ENCODE peak calls at places on chromosomes 16 and 17, in five cellular contexts. P is BE2C, D is cardiac fibroblast, G is cardiac muscle cell, O is AG10803. A is an unnamed sample.

GRCh38 chr17:44108440-44109311 is 14.8 kb downstream of the HDAC5 start:
- DNase-seq in P (peak; percentile 77), D (peak; percentile 95), G (peak; percentile 94), O (peak; percentile 98), A (no peak)

GRCh38 chr17:13520899-13521572 is 80.7 kb downstream of the HS3ST3A1 start:
- DNase-seq in P (no peak), D (peak; percentile 80), G (peak; percentile 89), O (peak; percentile 97), A (no peak)

GRCh38 chr17:51085150-51085805 is 35.4 kb downstream of the SPAG9 start:
- DNase-seq in P (no peak), D (peak; percentile 59), G (peak; percentile 23), O (peak; percentile 10), A (peak; percentile 30)

GRCh38 chr16:50742521-50743150 is 750 bp downstream of the CYLD start:
- DNase-seq in P (no peak), D (peak; percentile 58), G (peak; percentile 31), O (peak; percentile 60), A (peak; percentile 55)

GRCh38 chr16:11957591-11958395 is 7.2 kb upstream of the TNFRSF17 start:
- DNase-seq in P (no peak), D (no peak), G (no peak), O (peak; percentile 36), A (no peak)

GRCh38 chr16:30417447-30418349 is 10.3 kb downstream of the ZNF771 start:
- DNase-seq in P (peak; percentile 92), D (peak; percentile 88), G (peak; percentile 96), O (peak; percentile 89), A (peak; percentile 96)

GRCh38 chr16:65936096-65936495 is 430.4 kb upstream of the CDH5 start:
- DNase-seq in P (no peak), D (no peak), G (peak; percentile 3), O (no peak), A (no peak)

GRCh38 chr17:55285340-55286301 is 20.9 kb downstream of the HLF start:
- DNase-seq in P (peak; percentile 57), D (peak; percentile 65), G (peak; percentile 93), O (peak; percentile 56), A (peak; percentile 53)

DNA sequence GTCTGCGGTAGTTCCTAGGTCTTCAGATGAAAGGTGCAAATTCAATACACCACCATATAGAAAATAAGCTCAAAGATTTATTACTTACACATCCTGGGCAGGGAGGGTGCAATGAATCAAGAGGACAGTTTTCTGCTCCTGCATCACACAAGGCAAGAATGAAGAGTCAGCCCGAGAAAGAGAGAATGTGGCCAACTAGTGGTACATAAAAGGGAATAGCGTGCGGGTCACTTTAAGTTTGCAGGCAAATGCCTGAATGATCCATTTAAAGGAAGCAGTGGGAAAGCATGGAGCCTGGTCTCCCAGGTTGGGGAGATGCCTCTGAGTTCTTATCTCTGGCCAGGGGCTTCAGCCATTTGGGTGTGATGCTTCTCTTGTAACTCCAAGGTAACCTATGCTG is 403.3 kb downstream of the GRIN2A start:
- DNase-seq in P (no peak), D (no peak), G (no peak), O (no peak), A (no peak)
- TF ChIP-seq CTCF in P (no peak), D (no peak), G (no peak), O (no peak), A (no peak)

GRCh38 chr17:42051013-42051400 is 606 bp upstream of the C17orf113 start:
- DNase-seq in P (no peak), D (no peak), G (no peak), O (no peak), A (no peak)
- H3K4me3 ChIP-seq in P (peak overlapping the region; percentile 76), D (no peak overlapping the region), G (peak overlapping the region; percentile 96), O (no peak overlapping the region), A (peak overlapping the region; percentile 42)

GRCh38 chr16:29192329-29193247 is 207.7 kb downstream of the LAT start:
- DNase-seq in P (no peak), D (no peak), G (no peak), O (no peak), A (no peak)
- TF ChIP-seq CTCF in P (no peak), D (peak; percentile 8), G (peak; percentile 13), O (no peak), A (no peak)

GRCh38 chr17:45428050-45428953 is 4.4 kb downstream of the ARHGAP27 start:
- DNase-seq in P (peak; percentile 78), D (peak; percentile 64), G (peak; percentile 67), O (peak; percentile 45), A (peak; percentile 74)
- H3K4me3 ChIP-seq in P (peak overlapping the region; percentile 4), D (no peak overlapping the region), G (no peak overlapping the region), O (no peak overlapping the region), A (no peak overlapping the region)

GRCh38 chr17:74446551-74447500 is 14.9 kb downstream of the GPRC5C start:
- DNase-seq in P (no peak), D (no peak), G (peak; percentile 61), O (no peak), A (no peak)
- TF ChIP-seq CTCF in P (no peak), D (no peak), G (no peak), O (no peak), A (no peak)

DNA sequence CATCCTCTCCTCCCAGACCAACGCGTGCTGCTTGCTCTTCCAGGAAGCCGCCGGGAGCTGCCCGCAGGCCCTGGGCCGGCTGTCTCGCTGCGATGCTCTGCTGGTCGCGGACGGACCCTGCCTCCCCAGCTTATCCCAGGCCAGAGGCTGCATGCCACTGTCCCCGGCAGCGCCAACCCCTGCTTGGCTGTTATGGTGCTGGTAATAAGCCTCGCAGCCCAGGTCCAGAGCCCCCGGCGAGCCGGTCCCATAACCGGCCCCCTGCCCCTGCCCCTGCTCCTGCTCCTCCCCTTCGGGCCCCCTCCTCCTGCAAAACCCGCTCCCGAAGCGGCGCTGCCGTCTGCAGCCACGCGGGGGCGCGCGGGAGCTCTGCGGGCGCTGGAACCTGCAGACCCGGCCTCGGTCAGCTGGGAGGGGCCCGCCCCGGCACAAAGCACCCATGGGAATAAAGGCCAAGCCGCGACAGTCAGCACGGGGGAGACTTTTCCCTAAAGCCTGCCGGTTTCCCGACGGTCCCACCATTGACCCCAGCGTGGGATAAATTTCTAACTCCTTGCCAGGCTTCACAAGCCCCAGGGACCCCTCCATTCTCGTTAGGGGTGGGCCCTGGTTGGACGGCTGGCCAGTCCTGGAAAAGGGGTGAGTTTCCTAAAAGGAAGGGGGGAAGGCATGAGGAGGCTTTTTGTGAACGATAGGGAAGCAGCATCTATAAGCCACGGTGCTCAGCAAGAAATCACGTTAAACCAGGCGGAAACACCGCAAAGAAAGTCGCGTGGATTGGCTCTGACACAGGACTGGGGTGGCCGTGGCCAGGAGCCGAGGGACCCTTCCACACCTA is 11.2 kb downstream of the ENPP7 start:
- DNase-seq in P (peak; percentile 87), D (peak; percentile 45), G (peak; percentile 54), O (peak; percentile 26), A (peak; percentile 56)
- H3K4me3 ChIP-seq in P (peak overlapping the region; percentile 51), D (no peak overlapping the region), G (peak overlapping the region; percentile 17), O (no peak overlapping the region), A (no peak overlapping the region)

DNA sequence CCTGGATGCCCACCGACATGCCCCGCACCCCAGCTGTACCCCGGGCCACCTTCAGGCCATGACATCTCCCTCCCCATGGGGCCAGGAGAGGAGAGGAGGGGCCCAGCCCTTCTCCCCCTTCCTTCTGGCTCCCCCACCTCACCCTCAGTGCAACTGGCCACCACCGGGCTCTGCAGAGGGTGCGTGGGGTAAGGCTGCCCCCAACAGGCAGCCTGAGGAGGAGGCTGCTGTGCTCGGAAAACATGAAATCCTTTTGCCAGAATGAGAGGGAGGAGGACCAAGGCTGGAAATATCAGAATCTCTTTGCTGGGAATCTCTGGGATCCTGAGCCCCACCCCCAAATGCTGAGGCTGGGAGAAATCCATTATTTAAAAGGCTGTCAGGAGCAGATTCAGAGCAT is 68.4 kb downstream of the CCT6B start:
- DNase-seq in P (peak; percentile 80), D (no peak), G (peak; percentile 14), O (no peak), A (no peak)
- TF ChIP-seq CTCF in P (peak; percentile 97), D (peak; percentile 31), G (peak; percentile 48), O (peak; percentile 16), A (peak; percentile 10)

GRCh38 chr16:75203667-75204409 is 3.1 kb downstream of the CTRB2 start:
- DNase-seq in P (no peak), D (no peak), G (no peak), O (no peak), A (no peak)
- H3K4me3 ChIP-seq in P (no peak overlapping the region), D (no peak overlapping the region), G (no peak overlapping the region), O (no peak overlapping the region), A (no peak overlapping the region)